ENCODE peak calls at places on chromosomes 16 and 17, in eight cellular contexts. Y is heart left ventricle; L is stimulated activated CD4-positive, alpha-beta T cell treated with anti-CD3 and anti-CD28 coated beads, Interleukin-2, amount 100 ng/mL, for 24 hours; O is RWPE1; C is activated CD8-positive, alpha-beta T cell treated with anti-CD3 and anti-CD28 coated beads, Interleukin-2, amount 10 ng/mL, durations not matched to agents 7 days and 5 days; E is GDM1; D is stimulated activated naive CD8-positive, alpha-beta T cell treated with anti-CD3 and anti-CD28 coated beads, Interleukin-15, Interleukin-2, amounts not matched to agents 100 U/mL and 50 U/mL, for 24 hours; J is fibroblast of lung. T is an unnamed sample.

GRCh38 chr17:58617563-58617962 is 74.3 kb downstream of the TEX14 start:
- DNase-seq in Y (no peak), L (no peak), O (no peak), C (no peak), E (no peak), D (no peak), J (no peak), T (no peak)

GRCh38 chr16:252366-253337 is 18.0 kb downstream of the FAM234A start:
- DNase-seq in Y (no peak), L (peak), O (no peak), C (peak), E (peak), D (peak), J (no peak), T (no peak)

GRCh38 chr17:39132192-39132600 is 19.2 kb downstream of the PLXDC1 start:
- DNase-seq in Y (peak), L (no peak), O (peak), C (no peak), E (no peak), D (no peak), J (peak), T (peak)

GRCh38 chr16:31707743-31708335 is 165.8 kb upstream of the ZNF267 start:
- DNase-seq in Y (no peak), L (no peak), O (no peak), C (no peak), E (no peak), D (no peak), J (no peak), T (no peak)

GRCh38 chr17:6079155-6079554 is 9.0 kb downstream of the WSCD1 start:
- DNase-seq in Y (no peak), L (no peak), O (no peak), C (no peak), E (no peak), D (no peak), J (peak), T (no peak)

GRCh38 chr16:53911506-53911905 is 207.6 kb downstream of the FTO start:
- DNase-seq in Y (no peak), L (no peak), O (no peak), C (no peak), E (no peak), D (no peak), J (no peak), T (no peak)

GRCh38 chr17:44102845-44103622 is 20.4 kb downstream of the HDAC5 start:
- DNase-seq in Y (peak), L (no peak), O (peak), C (no peak), E (no peak), D (no peak), J (no peak), T (no peak)

GRCh38 chr16:54237-54581 is 581 bp downstream of the SNRNP25 start:
- DNase-seq in Y (no peak), L (no peak), O (no peak), C (no peak), E (no peak), D (no peak), J (no peak), T (no peak)

GRCh38 chr16:83227336-83227735 is 580.4 kb upstream of the HSBP1 start:
- DNase-seq in Y (no peak), L (no peak), O (no peak), C (no peak), E (no peak), D (no peak), J (no peak), T (no peak)

GRCh38 chr16:67248401-67249177 is at the start of gene SLC9A5:
- DNase-seq in Y (peak), L (peak), O (no peak), C (peak), E (no peak), D (peak), J (peak), T (peak)

GRCh38 chr17:70137451-70138230 is 31.7 kb upstream of the KCNJ2 start:
- DNase-seq in Y (peak), L (peak), O (peak), C (peak), E (no peak), D (peak), J (peak), T (peak)

GRCh38 chr16:12083625-12084024 is 107.1 kb downstream of the SNX29 start:
- DNase-seq in Y (no peak), L (no peak), O (no peak), C (no peak), E (no peak), D (no peak), J (no peak), T (no peak)

GRCh38 chr17:488993-489757 is 136.6 kb upstream of the RPH3AL start:
- DNase-seq in Y (peak), L (peak), O (no peak), C (peak), E (no peak), D (peak), J (peak), T (no peak)

GRCh38 chr16:5776876-5777275 is 679.3 kb upstream of the EEF2KMT start:
- DNase-seq in Y (no peak), L (no peak), O (no peak), C (no peak), E (no peak), D (no peak), J (peak), T (no peak)

GRCh38 chr16:86089986-86090385 is 191.0 kb downstream of the IRF8 start:
- DNase-seq in Y (no peak), L (no peak), O (no peak), C (peak), E (no peak), D (no peak), J (no peak), T (no peak)

GRCh38 chr17:7445011-7445927 is at the start of gene CHRNB1:
- DNase-seq in Y (peak), L (peak), O (no peak), C (peak), E (no peak), D (peak), J (peak), T (peak)

GRCh38 chr16:85798283-85798776 is 1.0 kb downstream of the EMC8 start:
- DNase-seq in Y (no peak), L (no peak), O (peak), C (no peak), E (no peak), D (no peak), J (no peak), T (peak)

GRCh38 chr17:76178124-76178523 is 37.1 kb upstream of the FOXJ1 start:
- DNase-seq in Y (no peak), L (no peak), O (no peak), C (no peak), E (no peak), D (no peak), J (no peak), T (no peak)

GRCh38 chr16:87538594-87538993 is 45.8 kb upstream of the ZCCHC14 start:
- DNase-seq in Y (no peak), L (peak), O (no peak), C (no peak), E (no peak), D (peak), J (peak), T (no peak)

GRCh38 chr16:85673529-85674417 is 15.0 kb downstream of the GINS2 start:
- DNase-seq in Y (peak), L (no peak), O (no peak), C (no peak), E (no peak), D (no peak), J (peak), T (peak)

GRCh38 chr17:6163632-6164319 is 93.6 kb downstream of the WSCD1 start:
- DNase-seq in Y (no peak), L (no peak), O (peak), C (no peak), E (no peak), D (no peak), J (peak), T (no peak)

GRCh38 chr17:1147664-1148063 is 32.1 kb downstream of the ABR start:
- DNase-seq in Y (peak), L (no peak), O (peak), C (no peak), E (no peak), D (no peak), J (peak), T (peak)

GRCh38 chr17:37702605-37703004 is 42.3 kb downstream of the HNF1B start:
- DNase-seq in Y (no peak), L (no peak), O (peak), C (no peak), E (no peak), D (no peak), J (peak), T (peak)

GRCh38 chr17:61452301-61453290 is at the start of gene TBX4:
- DNase-seq in Y (no peak), L (no peak), O (no peak), C (no peak), E (no peak), D (no peak), J (no peak), T (no peak)

GRCh38 chr16:946048-946395 is 24.8 kb downstream of the LMF1 start:
- DNase-seq in Y (no peak), L (no peak), O (no peak), C (no peak), E (no peak), D (no peak), J (no peak), T (no peak)

GRCh38 chr17:75640556-75641119 is 7.4 kb downstream of the SMIM5 start:
- DNase-seq in Y (no peak), L (no peak), O (no peak), C (no peak), E (no peak), D (no peak), J (no peak), T (no peak)

GRCh38 chr17:78291944-78292910 is 60.8 kb downstream of the TMEM235 start:
- DNase-seq in Y (peak), L (no peak), O (no peak), C (no peak), E (no peak), D (no peak), J (no peak), T (no peak)

GRCh38 chr16:35149550-35149949 is 1690.1 kb downstream of the TP53TG3F start:
- DNase-seq in Y (no peak), L (no peak), O (no peak), C (no peak), E (no peak), D (no peak), J (no peak), T (no peak)

GRCh38 chr16:87435399-87436224 is 43.5 kb downstream of the MAP1LC3B start:
- DNase-seq in Y (no peak), L (no peak), O (no peak), C (no peak), E (no peak), D (no peak), J (peak), T (peak)

GRCh38 chr16:28311913-28312312 is 19.6 kb downstream of the SBK1 start:
- DNase-seq in Y (no peak), L (no peak), O (no peak), C (no peak), E (no peak), D (peak), J (no peak), T (no peak)

GRCh38 chr17:57900991-57901743 is 51.3 kb upstream of the MRPS23 start:
- DNase-seq in Y (no peak), L (no peak), O (peak), C (no peak), E (no peak), D (no peak), J (no peak), T (no peak)

GRCh38 chr17:56914641-56915263 is 903 bp upstream of the TRIM25 start:
- DNase-seq in Y (no peak), L (peak), O (no peak), C (peak), E (no peak), D (no peak), J (peak), T (no peak)

GRCh38 chr17:11559601-11560000 is 38.7 kb upstream of the DNAH9 start:
- DNase-seq in Y (no peak), L (no peak), O (no peak), C (no peak), E (no peak), D (no peak), J (no peak), T (no peak)

GRCh38 chr16:10736926-10737625 is 6.6 kb upstream of the NUBP1 start:
- DNase-seq in Y (peak), L (peak), O (peak), C (peak), E (peak), D (peak), J (peak), T (peak)

GRCh38 chr16:87562201-87562600 is 40.1 kb upstream of the JPH3 start:
- DNase-seq in Y (no peak), L (no peak), O (no peak), C (no peak), E (no peak), D (no peak), J (no peak), T (no peak)

GRCh38 chr17:7081341-7082062 is 1.5 kb upstream of the CLEC10A start:
- DNase-seq in Y (no peak), L (no peak), O (no peak), C (peak), E (peak), D (peak), J (no peak), T (no peak)

GRCh38 chr16:68187505-68187904 is 48.4 kb downstream of the ESRP2 start:
- DNase-seq in Y (no peak), L (no peak), O (no peak), C (no peak), E (no peak), D (no peak), J (no peak), T (no peak)

GRCh38 chr16:3993052-3993785 is 112.7 kb upstream of the CREBBP start:
- DNase-seq in Y (no peak), L (no peak), O (no peak), C (no peak), E (no peak), D (no peak), J (no peak), T (no peak)

GRCh38 chr16:51153275-51153991 is 2.4 kb upstream of the SALL1 start:
- DNase-seq in Y (no peak), L (no peak), O (no peak), C (no peak), E (no peak), D (no peak), J (peak), T (no peak)

GRCh38 chr17:2337152-2337810 is at the start of gene SGSM2:
- DNase-seq in Y (peak), L (peak), O (peak), C (peak), E (peak), D (peak), J (peak), T (peak)